ENCODE peak calls at places on chromosomes 12 and 14, in seven cellular contexts. One of them, this sample, is unnamed.

GRCh38 chr12:70507442-70507841 is 129.8 kb downstream of the PTPRB start:
- DNase-seq in psoas muscle: no peak
- DNase-seq in tibial nerve: no peak
- DNase-seq in GM23338: peak; percentile 55
- DNase-seq in neural progenitor cell: no peak
- DNase-seq in CD4-positive, alpha-beta memory T cell: no peak
- DNase-seq in CD8-positive, alpha-beta memory T cell: no peak
- DNase-seq in this sample: no peak

GRCh38 chr14:21612324-21612723 is 22.4 kb downstream of the OR10G2 start:
- DNase-seq in psoas muscle: no peak
- DNase-seq in tibial nerve: no peak
- DNase-seq in GM23338: peak; percentile 7
- DNase-seq in neural progenitor cell: no peak
- DNase-seq in CD4-positive, alpha-beta memory T cell: no peak
- DNase-seq in CD8-positive, alpha-beta memory T cell: no peak
- DNase-seq in this sample: no peak

GRCh38 chr14:100287202-100287997 is 18.8 kb downstream of the SLC25A29 start:
- DNase-seq in psoas muscle: peak; percentile 40
- DNase-seq in tibial nerve: no peak
- DNase-seq in GM23338: no peak
- DNase-seq in neural progenitor cell: no peak
- DNase-seq in CD4-positive, alpha-beta memory T cell: no peak
- DNase-seq in CD8-positive, alpha-beta memory T cell: no peak
- DNase-seq in this sample: no peak

GRCh38 chr12:916240-916639 is 33.3 kb downstream of the RAD52 start:
- DNase-seq in psoas muscle: no peak
- DNase-seq in tibial nerve: no peak
- DNase-seq in GM23338: peak; percentile 10
- DNase-seq in neural progenitor cell: no peak
- DNase-seq in CD4-positive, alpha-beta memory T cell: no peak
- DNase-seq in CD8-positive, alpha-beta memory T cell: no peak
- DNase-seq in this sample: no peak

GRCh38 chr14:61694039-61694438 is 1.3 kb upstream of the HIF1A start:
- DNase-seq in psoas muscle: no peak
- DNase-seq in tibial nerve: no peak
- DNase-seq in GM23338: no peak
- DNase-seq in neural progenitor cell: no peak
- DNase-seq in CD4-positive, alpha-beta memory T cell: no peak
- DNase-seq in CD8-positive, alpha-beta memory T cell: no peak
- DNase-seq in this sample: no peak

GRCh38 chr12:21892341-21892740 is 48.9 kb downstream of the ABCC9 start:
- DNase-seq in psoas muscle: no peak
- DNase-seq in tibial nerve: no peak
- DNase-seq in GM23338: no peak
- DNase-seq in neural progenitor cell: no peak
- DNase-seq in CD4-positive, alpha-beta memory T cell: no peak
- DNase-seq in CD8-positive, alpha-beta memory T cell: no peak
- DNase-seq in this sample: no peak

GRCh38 chr12:62846506-62846905 is 88.4 kb downstream of the PPM1H start:
- DNase-seq in psoas muscle: no peak
- DNase-seq in tibial nerve: no peak
- DNase-seq in GM23338: no peak
- DNase-seq in neural progenitor cell: no peak
- DNase-seq in CD4-positive, alpha-beta memory T cell: no peak
- DNase-seq in CD8-positive, alpha-beta memory T cell: no peak
- DNase-seq in this sample: no peak

GRCh38 chr14:22520235-22520634 is 68.8 kb downstream of the DAD1 start:
- DNase-seq in psoas muscle: no peak
- DNase-seq in tibial nerve: no peak
- DNase-seq in GM23338: no peak
- DNase-seq in neural progenitor cell: no peak
- DNase-seq in CD4-positive, alpha-beta memory T cell: no peak
- DNase-seq in CD8-positive, alpha-beta memory T cell: no peak
- DNase-seq in this sample: no peak

GRCh38 chr12:24948816-24949722 is at the start of gene BCAT1:
- DNase-seq in psoas muscle: peak; percentile 82
- DNase-seq in tibial nerve: peak; percentile 46
- DNase-seq in GM23338: peak; percentile 89
- DNase-seq in neural progenitor cell: peak; percentile 87
- DNase-seq in CD4-positive, alpha-beta memory T cell: peak; percentile 11
- DNase-seq in CD8-positive, alpha-beta memory T cell: no peak
- DNase-seq in this sample: peak; percentile 41

GRCh38 chr12:53720946-53721345 is 6.3 kb downstream of the CALCOCO1 start:
- DNase-seq in psoas muscle: no peak
- DNase-seq in tibial nerve: no peak
- DNase-seq in GM23338: no peak
- DNase-seq in neural progenitor cell: no peak
- DNase-seq in CD4-positive, alpha-beta memory T cell: no peak
- DNase-seq in CD8-positive, alpha-beta memory T cell: no peak
- DNase-seq in this sample: no peak

GRCh38 chr12:53726342-53726741 is 910 bp downstream of the CALCOCO1 start:
- DNase-seq in psoas muscle: no peak
- DNase-seq in tibial nerve: no peak
- DNase-seq in GM23338: no peak
- DNase-seq in neural progenitor cell: no peak
- DNase-seq in CD4-positive, alpha-beta memory T cell: no peak
- DNase-seq in CD8-positive, alpha-beta memory T cell: no peak
- DNase-seq in this sample: no peak

GRCh38 chr12:53719649-53720048 is 7.6 kb downstream of the CALCOCO1 start:
- DNase-seq in psoas muscle: no peak
- DNase-seq in tibial nerve: no peak
- DNase-seq in GM23338: peak; percentile 69
- DNase-seq in neural progenitor cell: peak; percentile 61
- DNase-seq in CD4-positive, alpha-beta memory T cell: no peak
- DNase-seq in CD8-positive, alpha-beta memory T cell: no peak
- DNase-seq in this sample: no peak

GRCh38 chr12:53725824-53726223 is 1.4 kb downstream of the CALCOCO1 start:
- DNase-seq in psoas muscle: no peak
- DNase-seq in tibial nerve: no peak
- DNase-seq in GM23338: no peak
- DNase-seq in neural progenitor cell: no peak
- DNase-seq in CD4-positive, alpha-beta memory T cell: no peak
- DNase-seq in CD8-positive, alpha-beta memory T cell: no peak
- DNase-seq in this sample: no peak

DNA sequence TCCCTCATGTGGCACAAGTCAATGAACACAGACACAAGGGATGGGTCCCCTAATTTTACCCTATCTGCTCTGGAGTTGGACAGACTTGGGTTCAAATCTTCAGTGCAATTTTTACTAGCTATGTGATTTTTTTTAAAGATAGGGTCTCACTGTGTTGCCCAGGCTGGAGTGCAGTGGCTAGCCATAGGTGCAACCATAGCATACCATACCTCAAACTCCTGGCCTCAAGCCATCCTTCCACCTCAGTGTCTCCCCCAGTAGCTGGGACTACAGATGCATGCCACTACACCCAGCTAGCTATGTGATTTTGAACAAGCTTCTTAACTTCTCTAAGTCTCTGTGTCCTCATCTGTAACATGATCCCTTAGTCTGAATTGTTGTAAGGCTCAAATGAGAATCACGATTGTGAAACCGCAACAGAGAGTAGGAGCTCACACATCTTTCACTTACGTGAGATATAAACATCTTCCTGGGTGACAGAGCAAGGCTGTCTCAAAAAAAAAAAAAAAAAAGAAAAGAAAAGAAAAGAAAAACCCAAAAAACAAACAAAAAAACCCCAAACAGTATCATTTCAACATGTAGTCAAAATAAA is 4.7 kb downstream of the CALCOCO1 start:
- DNase-seq in psoas muscle: no peak
- DNase-seq in tibial nerve: no peak
- DNase-seq in GM23338: no peak
- DNase-seq in neural progenitor cell: no peak
- DNase-seq in CD4-positive, alpha-beta memory T cell: no peak
- DNase-seq in CD8-positive, alpha-beta memory T cell: no peak
- DNase-seq in this sample: no peak
- H3K36me3 ChIP-seq in psoas muscle: peaks cover 79% of the 10 kb centered on the region
- H3K36me3 ChIP-seq in tibial nerve: peaks cover 78% of the 10 kb centered on the region
- H3K36me3 ChIP-seq in GM23338: no peaks in the 10 kb centered on the region
- H3K36me3 ChIP-seq in neural progenitor cell: no peaks in the 10 kb centered on the region
- H3K36me3 ChIP-seq in CD4-positive, alpha-beta memory T cell: peaks cover 51% of the 10 kb centered on the region
- H3K36me3 ChIP-seq in CD8-positive, alpha-beta memory T cell: peaks cover 37% of the 10 kb centered on the region
- H3K36me3 ChIP-seq in this sample: no peaks in the 10 kb centered on the region

GRCh38 chr12:93447555-93448265 is 6.0 kb upstream of the UBE2N start:
- DNase-seq in psoas muscle: no peak
- DNase-seq in tibial nerve: no peak
- DNase-seq in GM23338: no peak
- DNase-seq in neural progenitor cell: no peak
- DNase-seq in CD4-positive, alpha-beta memory T cell: peak; percentile 50
- DNase-seq in CD8-positive, alpha-beta memory T cell: no peak
- DNase-seq in this sample: no peak
- H3K36me3 ChIP-seq in psoas muscle: no peaks in the 10 kb centered on the region
- H3K36me3 ChIP-seq in tibial nerve: no peaks in the 10 kb centered on the region
- H3K36me3 ChIP-seq in GM23338: no peaks in the 10 kb centered on the region
- H3K36me3 ChIP-seq in neural progenitor cell: no peaks in the 10 kb centered on the region
- H3K36me3 ChIP-seq in CD4-positive, alpha-beta memory T cell: no peaks in the 10 kb centered on the region
- H3K36me3 ChIP-seq in CD8-positive, alpha-beta memory T cell: no peaks in the 10 kb centered on the region
- H3K36me3 ChIP-seq in this sample: no peaks in the 10 kb centered on the region

GRCh38 chr12:124393831-124394230 is 98.9 kb downstream of the RFLNA start:
- DNase-seq in psoas muscle: no peak
- DNase-seq in tibial nerve: no peak
- DNase-seq in GM23338: no peak
- DNase-seq in neural progenitor cell: no peak
- DNase-seq in CD4-positive, alpha-beta memory T cell: no peak
- DNase-seq in CD8-positive, alpha-beta memory T cell: no peak
- DNase-seq in this sample: no peak
- H3K36me3 ChIP-seq in psoas muscle: peaks cover 38% of the 10 kb centered on the region
- H3K36me3 ChIP-seq in tibial nerve: peaks cover 28% of the 10 kb centered on the region
- H3K36me3 ChIP-seq in GM23338: no peaks in the 10 kb centered on the region
- H3K36me3 ChIP-seq in neural progenitor cell: no peaks in the 10 kb centered on the region
- H3K36me3 ChIP-seq in CD4-positive, alpha-beta memory T cell: peaks cover 28% of the 10 kb centered on the region
- H3K36me3 ChIP-seq in CD8-positive, alpha-beta memory T cell: peaks cover 6% of the 10 kb centered on the region
- H3K36me3 ChIP-seq in this sample: no peaks in the 10 kb centered on the region

GRCh38 chr12:4293299-4293941 is 19.9 kb downstream of the CCND2 start:
- DNase-seq in psoas muscle: no peak
- DNase-seq in tibial nerve: no peak
- DNase-seq in GM23338: no peak
- DNase-seq in neural progenitor cell: no peak
- DNase-seq in CD4-positive, alpha-beta memory T cell: peak; percentile 20
- DNase-seq in CD8-positive, alpha-beta memory T cell: no peak
- DNase-seq in this sample: no peak
- H3K36me3 ChIP-seq in psoas muscle: no peaks in the 10 kb centered on the region
- H3K36me3 ChIP-seq in tibial nerve: peaks cover 48% of the 10 kb centered on the region
- H3K36me3 ChIP-seq in GM23338: peaks cover 81% of the 10 kb centered on the region
- H3K36me3 ChIP-seq in neural progenitor cell: no peaks in the 10 kb centered on the region
- H3K36me3 ChIP-seq in CD4-positive, alpha-beta memory T cell: peaks cover 82% of the 10 kb centered on the region
- H3K36me3 ChIP-seq in CD8-positive, alpha-beta memory T cell: peaks cover 62% of the 10 kb centered on the region
- H3K36me3 ChIP-seq in this sample: no peaks in the 10 kb centered on the region

DNA sequence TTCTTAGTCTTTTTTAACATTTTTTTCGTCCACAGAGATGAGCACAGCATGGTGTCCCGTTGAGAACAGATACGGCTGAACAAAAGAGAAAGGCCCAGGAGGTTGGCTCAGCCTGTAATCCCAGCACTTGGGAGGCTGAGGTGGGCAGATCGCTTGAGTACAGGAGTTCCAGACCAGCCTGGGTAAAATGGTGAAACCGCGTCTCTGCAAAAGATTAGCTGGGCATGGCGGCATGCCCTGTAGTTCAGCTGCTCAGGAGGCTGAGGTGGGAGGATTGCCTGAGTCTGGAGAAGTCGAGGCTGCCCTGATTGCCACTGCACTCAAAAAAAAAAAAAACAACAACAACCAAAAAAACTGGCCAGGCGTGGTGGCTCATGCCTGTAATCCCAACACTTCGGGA is 5.9 kb upstream of the EP400 start:
- DNase-seq in psoas muscle: no peak
- DNase-seq in tibial nerve: no peak
- DNase-seq in GM23338: no peak
- DNase-seq in neural progenitor cell: no peak
- DNase-seq in CD4-positive, alpha-beta memory T cell: no peak
- DNase-seq in CD8-positive, alpha-beta memory T cell: no peak
- DNase-seq in this sample: no peak
- H3K36me3 ChIP-seq in psoas muscle: peaks cover 62% of the 10 kb centered on the region
- H3K36me3 ChIP-seq in tibial nerve: peaks cover 67% of the 10 kb centered on the region
- H3K36me3 ChIP-seq in GM23338: peaks cover 29% of the 10 kb centered on the region
- H3K36me3 ChIP-seq in neural progenitor cell: no peaks in the 10 kb centered on the region
- H3K36me3 ChIP-seq in CD4-positive, alpha-beta memory T cell: peaks cover 15% of the 10 kb centered on the region
- H3K36me3 ChIP-seq in CD8-positive, alpha-beta memory T cell: peaks cover 10% of the 10 kb centered on the region
- H3K36me3 ChIP-seq in this sample: no peaks in the 10 kb centered on the region

GRCh38 chr14:24100982-24101494 is 6.9 kb downstream of the PCK2 start:
- DNase-seq in psoas muscle: no peak
- DNase-seq in tibial nerve: no peak
- DNase-seq in GM23338: no peak
- DNase-seq in neural progenitor cell: no peak
- DNase-seq in CD4-positive, alpha-beta memory T cell: no peak
- DNase-seq in CD8-positive, alpha-beta memory T cell: no peak
- DNase-seq in this sample: no peak
- H3K36me3 ChIP-seq in psoas muscle: peaks cover 3% of the 10 kb centered on the region
- H3K36me3 ChIP-seq in tibial nerve: peaks cover 67% of the 10 kb centered on the region
- H3K36me3 ChIP-seq in GM23338: peaks cover 31% of the 10 kb centered on the region
- H3K36me3 ChIP-seq in neural progenitor cell: no peaks in the 10 kb centered on the region
- H3K36me3 ChIP-seq in CD4-positive, alpha-beta memory T cell: peaks cover 28% of the 10 kb centered on the region
- H3K36me3 ChIP-seq in CD8-positive, alpha-beta memory T cell: peaks cover 6% of the 10 kb centered on the region
- H3K36me3 ChIP-seq in this sample: no peaks in the 10 kb centered on the region

This sample was measured in gastrocnemius medialis.